ENCODE peak calls at places on chromosomes 11 and 22, in nine cellular contexts. V is tibial artery, M is SK-N-SH, H is ovary, Y is neural progenitor cell, Q is fibroblast of lung, P is ascending aorta, R is pancreas, N is cardiac muscle cell. S is an unnamed sample.
A peak's percentile ranks its signal among the peaks of the same experiment; 100 is the strongest.

GRCh38 chr11:46260161-46260560 is 17.3 kb upstream of the CREB3L1 start:
- DNase-seq in P (no peak), Q (no peak), M (no peak), N (no peak), R (no peak), V (no peak), Y (no peak), H (no peak), S (no peak)

GRCh38 chr11:18066626-18067025 is 20.6 kb upstream of the TPH1 start:
- DNase-seq in R (no peak), V (no peak), Y (no peak), N (no peak), M (no peak), H (no peak), Q (peak; percentile 27), P (no peak), S (no peak)

GRCh38 chr22:50674606-50675552 is 2.3 kb downstream of the SHANK3 start:
- DNase-seq in R (peak; percentile 50), Y (peak; percentile 86), M (peak; percentile 97), N (peak; percentile 38), H (no peak), P (peak; percentile 61), Q (no peak), V (no peak), S (peak; percentile 65)

GRCh38 chr22:20080776-20081654 is 974 bp downstream of the DGCR8 start:
- DNase-seq in R (peak; percentile 43), Q (peak; percentile 57), H (no peak), Y (peak; percentile 68), P (peak; percentile 76), N (peak; percentile 57), M (peak; percentile 54), V (no peak), S (no peak)

GRCh38 chr22:48492371-48493320 is 1335.0 kb downstream of the BRD1 start:
- DNase-seq in H (peak; percentile 66), Y (peak; percentile 89), N (peak; percentile 78), P (peak; percentile 43), V (peak; percentile 57), R (peak; percentile 33), M (peak; percentile 84), Q (peak; percentile 78), S (peak; percentile 76)

GRCh38 chr11:14673824-14674432 is 30.3 kb downstream of the PDE3B start:
- DNase-seq in Y (no peak), R (no peak), N (peak; percentile 75), P (no peak), V (no peak), M (no peak), H (no peak), Q (peak; percentile 56), S (no peak)

GRCh38 chr11:73359930-73360742 is 16.1 kb upstream of the RELT start:
- DNase-seq in P (no peak), H (no peak), N (peak; percentile 57), Q (peak; percentile 48), Y (peak; percentile 62), M (peak; percentile 78), R (no peak), V (no peak), S (no peak)

GRCh38 chr11:35916270-35916669 is 27.6 kb upstream of the LDLRAD3 start:
- DNase-seq in P (no peak), Y (no peak), M (no peak), R (no peak), V (no peak), Q (no peak), N (no peak), H (no peak), S (no peak)

GRCh38 chr11:120130176-120130980 is 7.5 kb downstream of the TRIM29 start:
- DNase-seq in Y (no peak), V (no peak), N (no peak), P (peak; percentile 53), Q (no peak), H (no peak), R (no peak), M (no peak), S (peak; percentile 73)

GRCh38 chr11:117851852-117852251 is 24.6 kb downstream of the FXYD6 start:
- DNase-seq in N (peak; percentile 50), Y (no peak), H (peak; percentile 50), R (no peak), V (peak; percentile 42), P (no peak), M (no peak), Q (no peak), S (no peak)

GRCh38 chr11:46271875-46272815 is 5.3 kb upstream of the CREB3L1 start:
- DNase-seq in V (no peak), Y (no peak), M (no peak), P (no peak), R (no peak), Q (no peak), N (peak; percentile 29), H (no peak), S (no peak)

GRCh38 chr11:77107950-77108349 is 5.3 kb downstream of the OMP start:
- DNase-seq in N (peak; percentile 92), R (peak; percentile 68), Q (peak; percentile 91), M (no peak), P (peak; percentile 80), Y (no peak), V (peak; percentile 58), H (peak; percentile 77), S (no peak)

GRCh38 chr11:33015621-33016551 is at the start of gene DEPDC7:
- DNase-seq in R (peak; percentile 87), Y (peak; percentile 92), V (peak; percentile 84), M (peak; percentile 95), Q (peak; percentile 88), H (peak; percentile 92), P (peak; percentile 91), N (peak; percentile 94), S (peak; percentile 90)

GRCh38 chr11:112856591-112856990 is 104.6 kb upstream of the NCAM1 start:
- DNase-seq in P (no peak), M (no peak), N (no peak), Y (no peak), Q (no peak), R (no peak), H (no peak), V (no peak), S (no peak)

GRCh38 chr11:16799890-16800289 is 61.4 kb downstream of the C11orf58 start:
- DNase-seq in P (no peak), Y (no peak), Q (no peak), N (no peak), M (no peak), R (no peak), H (no peak), V (no peak), S (no peak)

GRCh38 chr11:95586681-95587080 is 202.9 kb downstream of the FAM76B start:
- DNase-seq in H (no peak), R (no peak), N (no peak), Y (no peak), Q (no peak), M (no peak), V (no peak), P (no peak), S (no peak)

GRCh38 chr11:124115782-124116616 is 749 bp downstream of the VWA5A start:
- DNase-seq in M (peak; percentile 15), N (no peak), Q (no peak), H (no peak), Y (peak; percentile 30), V (no peak), P (no peak), R (peak; percentile 27), S (no peak)

GRCh38 chr11:132992838-132993680 is 539.2 kb downstream of the OPCML start:
- DNase-seq in V (no peak), Q (peak; percentile 4), P (no peak), R (no peak), H (no peak), N (peak; percentile 13), M (peak; percentile 63), Y (peak; percentile 73), S (no peak)

GRCh38 chr11:132997396-132997795 is 534.9 kb downstream of the OPCML start:
- DNase-seq in V (no peak), P (no peak), H (no peak), Y (no peak), N (no peak), M (no peak), Q (no peak), R (no peak), S (no peak)

GRCh38 chr11:132999519-132999918 is 532.8 kb downstream of the OPCML start:
- DNase-seq in Q (no peak), M (no peak), Y (peak; percentile 36), R (no peak), N (no peak), V (no peak), H (no peak), P (no peak), S (no peak)

GRCh38 chr11:132999031-132999430 is 533.3 kb downstream of the OPCML start:
- DNase-seq in M (no peak), Q (no peak), P (no peak), V (no peak), H (no peak), R (no peak), Y (no peak), N (no peak), S (no peak)

DNA sequence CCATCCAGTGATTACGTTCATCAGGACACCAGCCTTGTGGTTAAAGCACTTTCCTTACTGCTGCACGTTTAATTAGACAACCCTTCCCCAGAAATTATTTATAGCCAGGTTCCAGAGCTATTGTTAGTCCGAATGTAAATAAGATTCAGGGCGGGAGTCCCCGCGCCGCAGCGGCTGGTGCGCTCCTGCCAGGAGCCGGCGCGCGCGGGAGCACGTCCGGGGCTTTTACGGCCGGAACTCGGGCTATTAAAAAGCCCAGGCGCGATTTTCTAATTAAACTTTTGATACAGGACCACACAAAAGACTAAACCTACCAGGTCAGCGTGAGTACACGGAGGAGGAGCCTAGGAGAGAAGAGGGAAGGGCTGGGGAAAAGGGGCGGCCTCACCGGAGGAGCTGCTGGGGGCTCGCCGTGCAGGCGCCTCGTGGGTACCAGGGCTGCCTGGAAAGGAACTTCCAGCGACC is 538.2 kb downstream of the OPCML start:
- DNase-seq in H (no peak), N (no peak), V (no peak), R (no peak), P (no peak), M (peak; percentile 37), Q (no peak), Y (peak; percentile 48), S (no peak)
- H3K4me3 ChIP-seq in H (no peak overlapping the region), N (peak overlapping the region; percentile 19), V (no peak overlapping the region), R (no peak overlapping the region), P (no peak overlapping the region), M (no peak overlapping the region), Q (no peak overlapping the region), Y (peak overlapping the region; percentile 52), S (no peak overlapping the region)

GRCh38 chr11:64007160-64007628 is 21.0 kb downstream of the OTUB1 start:
- DNase-seq in N (peak; percentile 25), P (peak; percentile 73), V (peak; percentile 42), Y (peak; percentile 70), H (peak; percentile 49), M (peak; percentile 80), R (no peak), Q (peak; percentile 22), S (no peak)
- H3K27ac ChIP-seq in N (no peak overlapping the region), P (peak overlapping the region; percentile 67), V (peak overlapping the region; percentile 37), Y (no peak overlapping the region), H (no peak overlapping the region), M (no peak overlapping the region), R (peak overlapping the region; percentile 43), Q (no peak overlapping the region), S (no peak overlapping the region)

GRCh38 chr11:12087075-12087775 is 23.2 kb upstream of the MICAL2 start:
- DNase-seq in P (peak; percentile 82), H (no peak), V (peak; percentile 65), R (no peak), N (peak; percentile 51), Y (no peak), M (no peak), Q (peak; percentile 82), S (no peak)
- TF ChIP-seq CTCF in P (peak; percentile 35), H (no peak), V (peak; percentile 58), R (no peak), N (no peak), Y (no peak), M (peak; percentile 38), Q (peak; percentile 33), S (no peak)

GRCh38 chr22:17779286-17780115 is 5.2 kb upstream of the BID start:
- DNase-seq in R (no peak), H (no peak), Q (no peak), M (no peak), P (no peak), Y (no peak), V (no peak), N (no peak), S (no peak)
- H3K4me3 ChIP-seq in R (no peak overlapping the region), H (no peak overlapping the region), Q (no peak overlapping the region), M (no peak overlapping the region), P (no peak overlapping the region), Y (no peak overlapping the region), V (no peak overlapping the region), N (no peak overlapping the region), S (no peak overlapping the region)